ENCODE peak calls at places on chromosome X, in ten cellular contexts. Z is ovary, A is A549, N is Peyer's patch, Q is transverse colon, Y is gastrocnemius medialis, P is HCT116, D is stomach, X is NB4, W is sigmoid colon. T is an unnamed sample.

GRCh38 chrX:21375795-21376069 is 1.5 kb downstream of the CNKSR2 start:
- DNase-seq in Y (no peak), W (no peak), Q (no peak), P (no peak), N (no peak), Z (no peak), X (no peak), A (peak), D (no peak), T (no peak)

GRCh38 chrX:103414561-103414960 is 38.2 kb downstream of the BEX3 start:
- DNase-seq in N (no peak), P (no peak), Q (no peak), D (no peak), W (no peak), Y (no peak), Z (no peak), A (no peak), X (no peak), T (no peak)

GRCh38 chrX:136783159-136783558 is 2.4 kb upstream of the ARHGEF6 start:
- DNase-seq in P (no peak), X (no peak), Y (no peak), D (no peak), A (no peak), W (no peak), Z (no peak), N (no peak), Q (no peak), T (no peak)

GRCh38 chrX:6363193-6363592 is 134.5 kb upstream of the NLGN4X start:
- DNase-seq in X (no peak), Y (no peak), P (no peak), D (no peak), Z (no peak), W (no peak), Q (no peak), N (no peak), A (no peak), T (no peak)

GRCh38 chrX:68827848-68828562 is 816 bp upstream of the EFNB1 start:
- DNase-seq in X (peak), Q (peak), D (peak), A (peak), Y (peak), N (peak), W (peak), P (peak), Z (peak), T (peak)

GRCh38 chrX:119659522-119659921 is 33.4 kb downstream of the SEPTIN6 start:
- DNase-seq in W (no peak), A (no peak), P (no peak), D (no peak), N (no peak), Q (no peak), Z (no peak), X (no peak), Y (no peak), T (no peak)

GRCh38 chrX:136065044-136065671 is 79.9 kb downstream of the SLC9A6 start:
- DNase-seq in W (peak), P (no peak), N (no peak), Z (no peak), D (no peak), Y (peak), X (peak), A (no peak), Q (no peak), T (no peak)

GRCh38 chrX:320126-320783 is 1.7 kb upstream of the GTPBP6 start:
- DNase-seq in P (no peak), Z (peak), N (no peak), X (peak), Y (no peak), Q (peak), A (no peak), W (peak), D (no peak), T (peak)

GRCh38 chrX:29542147-29542546 is 673.2 kb upstream of the MAGEB2 start:
- DNase-seq in N (no peak), X (no peak), Q (no peak), P (no peak), W (no peak), Y (no peak), D (no peak), A (no peak), Z (no peak), T (no peak)

GRCh38 chrX:63764946-63765345 is 20.1 kb downstream of the ARHGEF9 start:
- DNase-seq in Q (no peak), W (no peak), N (no peak), A (no peak), Z (no peak), X (no peak), Y (no peak), D (no peak), P (no peak), T (no peak)

GRCh38 chrX:77962068-77962902 is 7.2 kb downstream of the PGAM4 start:
- DNase-seq in Y (no peak), P (no peak), Q (no peak), N (no peak), W (no peak), Z (no peak), A (no peak), X (no peak), D (no peak), T (no peak)

GRCh38 chrX:130885996-130886395 is 17.0 kb downstream of the ENOX2 start:
- DNase-seq in P (no peak), X (no peak), A (no peak), Y (no peak), Z (no peak), W (no peak), D (no peak), N (no peak), Q (no peak), T (no peak)

DNA sequence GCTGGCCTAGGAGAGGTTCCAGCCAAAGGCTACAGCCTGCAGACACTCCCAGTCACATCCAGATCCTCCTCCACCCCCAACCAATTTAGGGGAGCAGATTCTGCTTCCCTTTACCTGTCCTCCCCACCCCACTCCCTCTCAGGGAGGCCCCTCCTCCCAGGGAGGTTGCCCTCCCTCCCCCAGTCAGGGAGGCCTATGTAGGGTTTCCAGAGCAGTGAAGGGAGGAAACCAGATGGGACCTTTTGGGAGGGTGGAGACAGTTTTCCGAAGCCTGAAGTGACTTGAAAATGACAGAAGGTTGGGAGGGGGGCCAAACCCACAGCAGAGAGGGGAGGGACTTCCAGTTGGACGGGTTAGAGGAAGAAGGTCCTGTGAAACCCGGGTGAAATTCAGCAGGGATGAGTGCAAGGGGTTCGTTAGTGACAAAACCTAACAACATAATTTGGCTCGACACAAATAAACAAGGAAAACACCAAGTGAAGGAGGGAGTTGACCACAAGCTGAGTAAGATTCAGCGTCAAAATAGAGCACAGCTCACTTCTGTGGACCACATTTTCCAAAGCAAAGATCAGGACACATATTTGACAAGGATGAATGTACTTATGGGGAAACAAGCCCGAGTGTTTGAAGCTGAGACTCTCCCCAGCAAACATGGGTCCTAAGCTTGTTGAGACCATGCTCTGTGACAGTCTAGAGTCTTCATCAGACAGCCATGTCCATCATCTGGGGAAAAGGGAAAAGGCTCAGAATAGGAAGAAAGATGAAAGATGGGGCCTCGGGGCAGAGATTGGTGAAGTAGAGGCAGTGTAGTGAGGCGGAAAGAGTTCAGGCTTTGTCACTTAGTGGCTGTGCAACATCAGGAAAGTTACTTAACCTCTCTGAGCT is 46.4 kb downstream of the PRPS1 start:
- DNase-seq in D (peak), A (no peak), W (peak), N (peak), Z (peak), P (no peak), Q (peak), X (peak), Y (peak), T (peak)
- TF ChIP-seq POLR2A in D (no peak), A (no peak), W (peak), N (no peak), Z (no peak), P (no peak), Q (peak), X (no peak), Y (peak), T (no peak)

GRCh38 chrX:1327651-1328304 is 8.8 kb upstream of the IL3RA start:
- DNase-seq in W (no peak), Q (no peak), A (no peak), P (no peak), X (no peak), N (no peak), Y (no peak), Z (no peak), D (no peak), T (no peak)
- H3K4me3 ChIP-seq in W (no peak), Q (no peak), A (no peak), P (no peak), X (no peak), N (no peak), Y (no peak), Z (no peak), D (no peak), T (no peak)

GRCh38 chrX:1341531-1342179 is 5.1 kb downstream of the IL3RA start:
- DNase-seq in X (no peak), Y (no peak), W (no peak), Q (no peak), A (no peak), Z (no peak), P (no peak), N (no peak), D (no peak), T (no peak)
- TF ChIP-seq POLR2A in X (no peak), Y (no peak), W (no peak), Q (no peak), A (no peak), Z (no peak), P (no peak), N (no peak), D (no peak), T (no peak)

DNA sequence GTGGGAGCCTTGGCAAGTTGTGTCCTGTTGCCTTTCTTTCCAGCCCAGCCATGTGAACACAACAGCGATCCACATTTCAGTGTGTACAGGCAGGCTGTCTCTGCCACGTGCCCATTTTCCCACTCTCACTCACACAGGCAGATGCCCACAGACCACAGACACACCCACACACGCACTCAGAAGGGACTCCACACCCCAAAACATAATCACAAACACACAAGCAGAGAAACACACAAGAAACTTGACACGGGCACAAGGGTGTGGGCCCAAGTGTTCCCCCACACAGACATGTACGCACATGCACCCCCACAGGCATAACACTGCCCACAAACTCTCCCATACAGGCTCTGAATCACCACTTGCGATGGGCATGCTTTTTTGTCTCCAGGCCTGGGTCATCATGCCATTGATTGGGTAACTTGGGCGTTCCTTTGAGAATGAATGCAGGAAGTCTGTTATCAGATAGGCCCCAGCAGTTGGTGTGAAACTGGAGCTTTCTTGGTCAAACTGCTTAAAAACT is 84.3 kb downstream of the NBDY start:
- DNase-seq in X (peak), N (peak), D (no peak), W (no peak), P (no peak), A (no peak), Y (no peak), Q (no peak), Z (no peak), T (no peak)
- H3K4me3 ChIP-seq in X (peak), N (no peak), D (no peak), W (no peak), P (no peak), A (no peak), Y (no peak), Q (no peak), Z (no peak), T (no peak)

DNA sequence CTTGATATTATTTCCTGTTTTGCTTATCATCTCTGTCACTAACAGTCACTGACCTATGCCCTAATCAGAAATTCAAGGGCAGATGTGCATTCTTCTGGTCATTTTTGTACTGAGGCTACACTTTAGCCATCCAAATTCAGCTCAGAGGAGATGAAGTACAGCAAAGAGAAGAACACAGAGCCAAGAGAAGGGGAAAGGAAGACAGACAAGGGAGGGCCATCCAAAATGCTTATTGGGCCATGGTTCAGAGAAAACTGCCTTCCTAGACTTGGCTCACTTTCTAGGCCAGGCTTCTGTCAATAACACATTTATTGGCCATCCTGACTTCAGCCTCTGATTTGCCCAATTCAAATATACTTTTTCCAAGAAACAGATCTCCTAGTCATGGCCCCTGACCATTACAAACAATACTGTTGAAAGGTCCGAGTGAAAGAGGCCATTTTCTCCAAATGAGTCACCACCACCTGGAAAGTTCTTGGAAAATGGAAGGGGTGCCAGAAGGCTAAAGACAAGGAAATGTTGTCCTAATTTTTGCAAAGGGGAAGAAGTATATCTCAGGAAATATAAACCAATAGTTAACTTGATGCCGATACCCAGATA is 56.4 kb downstream of the DCX start:
- DNase-seq in Q (no peak), P (no peak), Z (no peak), Y (no peak), W (no peak), D (no peak), X (no peak), N (no peak), A (no peak), T (no peak)
- TF ChIP-seq POLR2A in Q (no peak), P (no peak), Z (no peak), Y (no peak), W (no peak), D (no peak), X (no peak), N (no peak), A (no peak), T (no peak)

GRCh38 chrX:41337140-41337539 is 3.2 kb downstream of the DDX3X start:
- DNase-seq in Y (no peak), A (no peak), X (peak), W (no peak), N (no peak), Q (no peak), D (no peak), Z (no peak), P (no peak), T (no peak)

GRCh38 chrX:41336447-41336846 is 2.5 kb downstream of the DDX3X start:
- DNase-seq in W (no peak), X (no peak), A (no peak), P (no peak), Y (no peak), Q (no peak), N (no peak), D (no peak), Z (no peak), T (no peak)

GRCh38 chrX:41339148-41339547 is 5.2 kb downstream of the DDX3X start:
- DNase-seq in N (no peak), X (no peak), Z (no peak), Y (no peak), W (no peak), P (no peak), A (no peak), D (no peak), Q (no peak), T (no peak)

GRCh38 chrX:41335590-41336331 is 1.8 kb downstream of the DDX3X start:
- DNase-seq in W (no peak), P (no peak), N (no peak), A (no peak), X (no peak), Y (no peak), Q (no peak), Z (no peak), D (no peak), T (no peak)

DNA sequence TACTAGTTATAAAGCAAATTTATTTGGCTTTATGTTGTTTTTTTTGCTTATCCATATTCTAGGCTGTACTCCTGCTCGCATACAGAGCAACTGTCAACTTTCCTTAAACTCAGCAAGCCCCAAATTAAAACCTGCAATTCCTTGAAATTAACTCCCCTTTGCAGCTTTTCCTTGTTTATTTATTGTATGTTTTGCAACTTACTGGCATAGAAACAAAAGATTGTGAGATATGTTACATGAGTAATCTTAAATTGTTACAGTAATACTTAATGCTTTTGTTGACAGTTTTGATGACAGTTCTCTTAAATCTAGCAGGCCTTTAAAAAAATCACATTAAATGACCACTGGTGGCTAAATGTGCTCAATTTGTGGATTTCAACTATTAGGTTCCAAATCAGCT is 4.5 kb downstream of the DDX3X start:
- DNase-seq in A (no peak), Y (no peak), Z (no peak), N (no peak), W (no peak), Q (no peak), D (no peak), X (no peak), P (no peak), T (no peak)
- H3K4me3 ChIP-seq in A (peak), Y (peak), Z (peak), N (no peak), W (peak), Q (no peak), D (peak), X (peak), P (no peak), T (no peak)

DNA sequence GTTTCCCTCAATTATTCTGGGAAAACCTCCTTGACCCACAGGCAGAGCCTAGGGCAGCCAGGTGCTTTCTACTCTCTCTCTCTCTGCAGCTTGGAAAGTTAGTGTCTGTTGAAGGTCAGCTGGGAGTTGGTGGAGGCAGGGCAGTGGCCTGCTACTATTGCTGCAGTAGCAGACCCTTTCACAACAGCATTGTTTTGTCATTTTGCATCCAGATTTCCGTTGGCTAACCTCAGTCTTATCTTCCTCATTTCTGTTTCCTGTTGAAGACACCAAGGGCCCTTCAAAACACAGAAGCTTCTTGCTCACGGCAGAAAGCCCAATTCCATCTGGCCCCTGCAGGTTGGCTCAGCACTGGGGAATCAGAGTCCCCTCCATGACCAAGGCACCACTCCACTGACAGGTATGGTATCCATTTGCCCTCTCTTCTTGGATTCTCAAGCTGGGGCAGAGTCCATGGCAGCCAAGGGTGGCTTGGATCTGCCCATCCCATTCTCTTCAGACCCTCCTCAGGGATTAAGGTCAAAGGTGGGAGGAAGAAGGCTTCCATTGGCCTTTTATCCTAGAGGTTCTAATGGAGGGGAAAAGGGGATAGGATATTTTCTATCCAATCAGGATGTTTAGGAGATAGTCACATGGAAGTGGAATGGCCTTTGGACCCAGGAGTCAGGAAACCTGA is 24.6 kb downstream of the VSIG4 start:
- DNase-seq in Q (peak), D (no peak), X (peak), Y (no peak), W (no peak), N (no peak), Z (no peak), A (no peak), P (no peak), T (no peak)
- TF ChIP-seq POLR2A in Q (peak), D (no peak), X (peak), Y (no peak), W (no peak), N (no peak), Z (no peak), A (no peak), P (no peak), T (no peak)

DNA sequence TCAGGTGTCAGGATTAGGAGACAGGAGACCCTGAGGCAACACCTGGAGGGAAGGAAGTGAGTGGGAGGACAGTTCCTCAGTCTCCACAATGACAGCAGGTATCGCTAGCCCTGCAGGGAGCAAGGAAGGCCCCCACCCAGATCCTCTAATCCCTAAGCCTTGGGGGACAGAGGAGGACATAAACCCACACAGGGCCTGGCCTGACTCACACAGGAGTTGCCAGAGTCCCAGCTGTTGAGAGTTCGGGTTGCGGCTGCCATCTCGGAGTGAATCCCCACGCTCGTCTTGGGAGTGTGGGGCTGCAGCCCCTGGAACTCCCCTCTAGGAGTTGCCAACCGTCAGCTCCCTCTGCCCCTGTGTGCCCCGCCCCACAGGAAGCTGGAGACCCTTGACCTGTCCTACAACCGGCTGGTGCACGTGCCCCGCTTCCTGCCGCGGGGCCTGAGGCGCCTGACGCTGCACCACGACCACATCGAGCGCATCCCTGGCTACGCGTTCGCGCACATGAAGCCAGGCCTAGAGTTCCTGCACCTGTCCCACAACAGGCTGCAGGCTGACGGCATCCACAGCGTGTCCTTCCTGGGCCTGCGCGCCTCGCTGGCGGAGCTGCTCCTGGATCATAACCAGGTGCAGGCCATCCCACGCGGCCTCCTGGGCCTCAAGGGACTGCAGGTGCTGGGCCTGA is 9.2 kb upstream of the BGN start:
- DNase-seq in N (no peak), A (no peak), W (no peak), P (no peak), Q (no peak), Z (no peak), X (no peak), D (no peak), Y (no peak), T (no peak)
- H3K4me3 ChIP-seq in N (no peak), A (no peak), W (no peak), P (no peak), Q (no peak), Z (no peak), X (no peak), D (no peak), Y (no peak), T (no peak)